ENCODE peak calls at places on chromosomes 3 and 15, in six cellular contexts. One of them, this sample, is unnamed.

GRCh38 chr3:30315452-30315851 is 290.9 kb upstream of the TGFBR2 start:
- DNase-seq in mesenchymal stem cell: no peak
- DNase-seq in H9: no peak
- DNase-seq in H1: no peak
- DNase-seq in neuronal stem cell: no peak
- DNase-seq in IMR-90: peak; percentile 44
- DNase-seq in this sample: no peak

GRCh38 chr3:49027634-49028033 is 1.6 kb downstream of the IMPDH2 start:
- DNase-seq in H9: no peak
- DNase-seq in mesenchymal stem cell: no peak
- DNase-seq in IMR-90: no peak
- DNase-seq in H1: no peak
- DNase-seq in neuronal stem cell: no peak
- DNase-seq in this sample: no peak

GRCh38 chr15:98776607-98777281 is 128.4 kb downstream of the IGF1R start:
- DNase-seq in IMR-90: peak; percentile 50
- DNase-seq in H1: no peak
- DNase-seq in neuronal stem cell: no peak
- DNase-seq in mesenchymal stem cell: no peak
- DNase-seq in H9: no peak
- DNase-seq in this sample: no peak

GRCh38 chr3:132595036-132595435 is 2.0 kb upstream of the ACKR4 start:
- DNase-seq in IMR-90: peak; percentile 66
- DNase-seq in neuronal stem cell: peak; percentile 5
- DNase-seq in H1: no peak
- DNase-seq in H9: peak; percentile 32
- DNase-seq in mesenchymal stem cell: peak; percentile 77
- DNase-seq in this sample: peak; percentile 84

GRCh38 chr15:33343275-33343674 is 32.5 kb downstream of the RYR3 start:
- DNase-seq in H1: no peak
- DNase-seq in IMR-90: no peak
- DNase-seq in mesenchymal stem cell: no peak
- DNase-seq in H9: no peak
- DNase-seq in neuronal stem cell: no peak
- DNase-seq in this sample: no peak

GRCh38 chr15:73389539-73389938 is 20.8 kb upstream of the HCN4 start:
- DNase-seq in IMR-90: no peak
- DNase-seq in H9: no peak
- DNase-seq in H1: no peak
- DNase-seq in neuronal stem cell: no peak
- DNase-seq in mesenchymal stem cell: no peak
- DNase-seq in this sample: no peak

GRCh38 chr3:195187609-195188529 is 83.1 kb downstream of the XXYLT1 start:
- DNase-seq in H1: no peak
- DNase-seq in IMR-90: peak; percentile 76
- DNase-seq in H9: no peak
- DNase-seq in neuronal stem cell: no peak
- DNase-seq in mesenchymal stem cell: peak; percentile 83
- DNase-seq in this sample: no peak

GRCh38 chr3:183386651-183387050 is 41.8 kb downstream of the MCF2L2 start:
- DNase-seq in H9: no peak
- DNase-seq in H1: no peak
- DNase-seq in IMR-90: no peak
- DNase-seq in mesenchymal stem cell: peak; percentile 52
- DNase-seq in neuronal stem cell: no peak
- DNase-seq in this sample: no peak

GRCh38 chr15:79967331-79968182 is 3.4 kb downstream of the BCL2A1 start:
- DNase-seq in H9: no peak
- DNase-seq in H1: no peak
- DNase-seq in neuronal stem cell: no peak
- DNase-seq in mesenchymal stem cell: no peak
- DNase-seq in IMR-90: no peak
- DNase-seq in this sample: no peak

GRCh38 chr15:31271224-31271635 is 55.4 kb upstream of the KLF13 start:
- DNase-seq in H1: no peak
- DNase-seq in H9: no peak
- DNase-seq in IMR-90: no peak
- DNase-seq in mesenchymal stem cell: no peak
- DNase-seq in neuronal stem cell: no peak
- DNase-seq in this sample: no peak

GRCh38 chr15:78540955-78541743 is 905 bp downstream of the PSMA4 start:
- DNase-seq in neuronal stem cell: no peak
- DNase-seq in IMR-90: peak; percentile 5
- DNase-seq in H9: no peak
- DNase-seq in H1: no peak
- DNase-seq in mesenchymal stem cell: peak; percentile 57
- DNase-seq in this sample: no peak

GRCh38 chr15:61621146-61621545 is 392.0 kb upstream of the RORA start:
- DNase-seq in H9: peak; percentile 65
- DNase-seq in IMR-90: no peak
- DNase-seq in mesenchymal stem cell: no peak
- DNase-seq in H1: no peak
- DNase-seq in neuronal stem cell: peak; percentile 31
- DNase-seq in this sample: peak; percentile 48

GRCh38 chr3:72520690-72521308 is 327.4 kb downstream of the SHQ1 start:
- DNase-seq in H9: no peak
- DNase-seq in neuronal stem cell: no peak
- DNase-seq in IMR-90: peak; percentile 89
- DNase-seq in mesenchymal stem cell: peak; percentile 46
- DNase-seq in H1: no peak
- DNase-seq in this sample: no peak

GRCh38 chr3:172129868-172130751 is 90.7 kb downstream of the FNDC3B start:
- DNase-seq in mesenchymal stem cell: peak; percentile 98
- DNase-seq in neuronal stem cell: no peak
- DNase-seq in IMR-90: peak; percentile 99
- DNase-seq in H9: no peak
- DNase-seq in H1: no peak
- DNase-seq in this sample: peak; percentile 98

GRCh38 chr15:70274908-70275307 is 177.2 kb upstream of the TLE3 start:
- DNase-seq in IMR-90: no peak
- DNase-seq in H9: no peak
- DNase-seq in H1: no peak
- DNase-seq in neuronal stem cell: no peak
- DNase-seq in mesenchymal stem cell: no peak
- DNase-seq in this sample: no peak

GRCh38 chr15:72110355-72110754 is 7.6 kb downstream of the MYO9A start:
- DNase-seq in H1: no peak
- DNase-seq in H9: no peak
- DNase-seq in IMR-90: no peak
- DNase-seq in neuronal stem cell: no peak
- DNase-seq in mesenchymal stem cell: no peak
- DNase-seq in this sample: no peak

GRCh38 chr15:85625856-85626255 is 168.9 kb downstream of the KLHL25 start:
- DNase-seq in mesenchymal stem cell: peak; percentile 90
- DNase-seq in H9: no peak
- DNase-seq in H1: no peak
- DNase-seq in IMR-90: peak; percentile 96
- DNase-seq in neuronal stem cell: no peak
- DNase-seq in this sample: no peak

GRCh38 chr3:182384182-182384581 is 409.1 kb upstream of the ATP11B start:
- DNase-seq in IMR-90: no peak
- DNase-seq in H1: no peak
- DNase-seq in mesenchymal stem cell: no peak
- DNase-seq in H9: no peak
- DNase-seq in neuronal stem cell: no peak
- DNase-seq in this sample: no peak

GRCh38 chr3:150545419-150546225 is 674 bp downstream of the SERP1 start:
- DNase-seq in mesenchymal stem cell: peak; percentile 16
- DNase-seq in H9: no peak
- DNase-seq in IMR-90: no peak
- DNase-seq in H1: no peak
- DNase-seq in neuronal stem cell: peak; percentile 3
- DNase-seq in this sample: peak; percentile 38

DNA sequence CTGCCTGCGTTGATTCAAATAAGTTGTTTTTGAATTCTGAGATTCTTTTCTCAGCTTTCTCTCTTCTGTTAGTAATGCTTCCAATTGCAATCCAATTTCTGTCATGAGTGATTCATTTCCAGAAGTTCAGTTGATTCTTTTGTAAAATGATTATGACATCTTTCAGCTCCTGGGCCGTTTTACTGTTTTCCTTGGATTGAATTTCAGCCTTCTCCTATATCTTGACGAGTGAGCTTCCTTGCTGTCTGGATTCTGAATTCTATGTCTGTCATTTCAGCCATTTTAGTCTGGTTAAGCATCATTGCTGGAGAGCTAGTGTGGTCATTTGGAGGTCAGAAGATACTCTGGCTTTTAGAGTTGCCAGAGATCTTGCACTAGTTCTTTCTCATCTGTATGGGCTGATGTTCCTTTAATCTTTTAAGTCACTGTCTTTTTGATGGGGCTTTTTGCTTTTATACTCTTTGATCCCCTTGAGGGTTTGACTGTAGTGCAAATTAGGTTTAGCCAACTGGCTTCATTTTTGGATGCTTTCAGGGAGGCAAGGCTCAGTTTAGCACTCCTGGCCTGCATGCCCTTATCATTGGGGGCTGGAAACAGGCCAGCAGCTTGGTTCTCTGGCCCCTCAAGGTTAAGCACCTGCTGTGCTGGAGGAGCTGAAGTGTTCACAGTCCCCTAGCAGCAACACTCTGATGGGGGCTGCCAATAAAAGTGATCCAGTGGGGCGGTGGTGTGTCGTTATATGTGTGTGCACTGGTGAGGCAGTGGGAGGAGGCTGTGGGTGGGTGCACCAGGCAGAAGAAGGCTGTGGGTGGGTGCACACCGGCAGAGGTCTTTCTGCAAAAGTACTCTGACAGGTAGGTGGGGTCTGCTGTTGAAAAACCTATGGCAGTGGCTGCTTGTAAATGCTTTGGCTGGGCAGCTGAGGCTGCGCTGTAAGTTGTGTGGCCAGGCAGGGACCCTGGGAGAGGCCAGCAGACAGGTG is 51.2 kb downstream of the MCTP2 start:
- DNase-seq in H9: no peak
- DNase-seq in neuronal stem cell: no peak
- DNase-seq in mesenchymal stem cell: no peak
- DNase-seq in H1: no peak
- DNase-seq in IMR-90: no peak
- DNase-seq in this sample: no peak
- H3K27ac ChIP-seq in H9: no peak overlapping the region
- H3K27ac ChIP-seq in neuronal stem cell: no peak overlapping the region
- H3K27ac ChIP-seq in mesenchymal stem cell: no peak overlapping the region
- H3K27ac ChIP-seq in H1: no peak overlapping the region
- H3K27ac ChIP-seq in IMR-90: no peak overlapping the region
- H3K27ac ChIP-seq in this sample: no peak overlapping the region

GRCh38 chr3:45067941-45068340 is 41.8 kb downstream of the CLEC3B start:
- DNase-seq in mesenchymal stem cell: peak; percentile 44
- DNase-seq in neuronal stem cell: no peak
- DNase-seq in H1: no peak
- DNase-seq in H9: no peak
- DNase-seq in IMR-90: no peak
- DNase-seq in this sample: no peak
- H4K91ac ChIP-seq in mesenchymal stem cell: peak overlapping the region; percentile 80
- H4K91ac ChIP-seq in neuronal stem cell: no peak overlapping the region
- H4K91ac ChIP-seq in H1: no peak overlapping the region
- H4K91ac ChIP-seq in H9: no peak overlapping the region
- H4K91ac ChIP-seq in IMR-90: peak overlapping the region; percentile 38
- H4K91ac ChIP-seq in this sample: no peak overlapping the region

GRCh38 chr15:101494251-101494796 is 4.8 kb upstream of the PCSK6 start:
- DNase-seq in H9: no peak
- DNase-seq in IMR-90: no peak
- DNase-seq in mesenchymal stem cell: no peak
- DNase-seq in neuronal stem cell: no peak
- DNase-seq in H1: no peak
- DNase-seq in this sample: no peak
- H2AFZ ChIP-seq in H9: no peak overlapping the region
- H2AFZ ChIP-seq in IMR-90: no peak overlapping the region
- H2AFZ ChIP-seq in mesenchymal stem cell: no peak overlapping the region
- H2AFZ ChIP-seq in neuronal stem cell: peak overlapping the region; percentile 69
- H2AFZ ChIP-seq in H1: no peak overlapping the region
- H2AFZ ChIP-seq in this sample: no peak overlapping the region

DNA sequence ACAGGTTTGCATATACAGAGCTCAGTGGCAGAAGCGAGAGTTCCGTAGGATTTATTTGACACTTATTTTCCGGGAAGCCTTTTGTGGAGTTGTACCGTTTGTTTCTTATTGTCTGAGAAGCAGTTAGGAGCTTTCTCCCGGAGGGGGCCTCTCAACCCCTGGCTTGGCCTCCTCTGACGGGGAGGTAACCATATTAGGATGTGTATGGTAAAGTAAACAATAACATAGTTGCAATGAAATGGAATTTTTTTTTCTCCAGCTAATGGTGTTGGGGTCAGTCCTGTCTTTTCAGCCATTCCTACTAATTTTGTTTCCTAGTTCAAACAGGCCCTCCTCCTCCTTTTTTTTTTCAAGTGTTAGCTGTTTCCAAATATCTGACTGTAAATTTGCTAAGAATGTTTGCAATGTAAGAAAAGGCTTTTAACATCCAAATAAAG is 338.5 kb downstream of the FOXP1 start:
- DNase-seq in neuronal stem cell: no peak
- DNase-seq in H1: no peak
- DNase-seq in H9: no peak
- DNase-seq in IMR-90: peak; percentile 83
- DNase-seq in mesenchymal stem cell: peak; percentile 84
- DNase-seq in this sample: no peak
- H3K27ac ChIP-seq in neuronal stem cell: no peak overlapping the region
- H3K27ac ChIP-seq in H1: no peak overlapping the region
- H3K27ac ChIP-seq in H9: no peak overlapping the region
- H3K27ac ChIP-seq in IMR-90: peak overlapping the region; percentile 90
- H3K27ac ChIP-seq in mesenchymal stem cell: peak overlapping the region; percentile 77
- H3K27ac ChIP-seq in this sample: no peak overlapping the region

GRCh38 chr15:90316139-90316538 is 35.9 kb upstream of the ZNF774 start:
- DNase-seq in neuronal stem cell: no peak
- DNase-seq in IMR-90: no peak
- DNase-seq in mesenchymal stem cell: no peak
- DNase-seq in H1: no peak
- DNase-seq in H9: no peak
- DNase-seq in this sample: no peak
- H4K91ac ChIP-seq in neuronal stem cell: no peak overlapping the region
- H4K91ac ChIP-seq in IMR-90: no peak overlapping the region
- H4K91ac ChIP-seq in mesenchymal stem cell: no peak overlapping the region
- H4K91ac ChIP-seq in H1: no peak overlapping the region
- H4K91ac ChIP-seq in H9: no peak overlapping the region
- H4K91ac ChIP-seq in this sample: no peak overlapping the region

GRCh38 chr3:156825795-156826143 is 384 bp upstream of the LEKR1 start:
- DNase-seq in neuronal stem cell: no peak
- DNase-seq in H1: no peak
- DNase-seq in H9: no peak
- DNase-seq in mesenchymal stem cell: no peak
- DNase-seq in IMR-90: no peak
- DNase-seq in this sample: peak; percentile 56
- H2AFZ ChIP-seq in neuronal stem cell: peak overlapping the region; percentile 74
- H2AFZ ChIP-seq in H1: peak overlapping the region; percentile 68
- H2AFZ ChIP-seq in H9: no peak overlapping the region
- H2AFZ ChIP-seq in mesenchymal stem cell: peak overlapping the region; percentile 83
- H2AFZ ChIP-seq in IMR-90: peak overlapping the region; percentile 98
- H2AFZ ChIP-seq in this sample: peak overlapping the region; percentile 70